ENCODE peak calls at places on chromosome 18, in nine cellular contexts. A is mucosa of descending colon; M is CD8-positive, alpha-beta T cell; X is Peyer's patch; T is BE2C; B is colonic mucosa; K is IMR-90; C is breast epithelium; Z is H1. O is an unnamed sample.

GRCh38 chr18:35479911-35480586 is 17.7 kb downstream of the INO80C start:
- DNase-seq in A (peak; percentile 59), M (no peak), X (no peak), T (no peak), B (peak; percentile 66), K (no peak), C (no peak), Z (no peak), O (no peak)

GRCh38 chr18:38551881-38552280 is 986.3 kb upstream of the CELF4 start:
- DNase-seq in A (no peak), M (no peak), X (no peak), T (no peak), B (no peak), K (no peak), C (no peak), Z (no peak), O (no peak)

GRCh38 chr18:21490745-21491144 is 109.8 kb downstream of the ESCO1 start:
- DNase-seq in A (no peak), M (no peak), X (no peak), T (no peak), B (no peak), K (peak; percentile 7), C (no peak), Z (no peak), O (no peak)

GRCh38 chr18:12973562-12974213 is 17.5 kb upstream of the CEP192 start:
- DNase-seq in A (no peak), M (no peak), X (no peak), T (no peak), B (no peak), K (no peak), C (no peak), Z (no peak), O (no peak)

GRCh38 chr18:47953471-47953931 is 23.0 kb upstream of the SMAD2 start:
- DNase-seq in A (no peak), M (no peak), X (peak; percentile 64), T (peak; percentile 53), B (peak; percentile 19), K (no peak), C (no peak), Z (no peak), O (no peak)

GRCh38 chr18:55401275-55401620 is 186.7 kb downstream of the TCF4 start:
- DNase-seq in A (no peak), M (no peak), X (no peak), T (no peak), B (no peak), K (peak; percentile 26), C (no peak), Z (no peak), O (no peak)

GRCh38 chr18:36167692-36168218 is 19.5 kb upstream of the MOCOS start:
- DNase-seq in A (no peak), M (no peak), X (no peak), T (no peak), B (no peak), K (no peak), C (no peak), Z (no peak), O (no peak)

GRCh38 chr18:79056827-79057367 is 12.3 kb upstream of the ATP9B start:
- DNase-seq in A (no peak), M (no peak), X (no peak), T (no peak), B (no peak), K (no peak), C (no peak), Z (no peak), O (no peak)

GRCh38 chr18:66439207-66439606 is 164.7 kb downstream of the CDH19 start:
- DNase-seq in A (no peak), M (no peak), X (no peak), T (no peak), B (no peak), K (no peak), C (no peak), Z (no peak), O (no peak)

GRCh38 chr18:33844232-33844631 is 266.2 kb downstream of the ASXL3 start:
- DNase-seq in A (no peak), M (no peak), X (no peak), T (no peak), B (no peak), K (no peak), C (no peak), Z (no peak), O (no peak)

GRCh38 chr18:62017618-62018017 is 124.8 kb upstream of the RNF152 start:
- DNase-seq in A (no peak), M (no peak), X (peak; percentile 48), T (no peak), B (no peak), K (no peak), C (no peak), Z (no peak), O (no peak)

GRCh38 chr18:52716926-52717325 is 376.9 kb downstream of the DCC start:
- DNase-seq in A (peak; percentile 61), M (no peak), X (peak; percentile 53), T (peak; percentile 4), B (peak; percentile 54), K (peak; percentile 5), C (no peak), Z (no peak), O (no peak)

GRCh38 chr18:63505566-63506335 is 29.0 kb downstream of the SERPINB5 start:
- DNase-seq in A (no peak), M (no peak), X (peak; percentile 70), T (peak; percentile 16), B (peak; percentile 54), K (peak; percentile 4), C (no peak), Z (peak; percentile 81), O (no peak)

GRCh38 chr18:67142604-67143003 is 373.9 kb downstream of the DSEL start:
- DNase-seq in A (no peak), M (no peak), X (no peak), T (no peak), B (no peak), K (no peak), C (no peak), Z (no peak), O (no peak)

GRCh38 chr18:5582054-5582453 is 38.3 kb upstream of the EPB41L3 start:
- DNase-seq in A (no peak), M (no peak), X (no peak), T (no peak), B (no peak), K (peak; percentile 68), C (no peak), Z (no peak), O (no peak)

GRCh38 chr18:76977681-76978234 is 154.8 kb downstream of the MBP start:
- DNase-seq in A (no peak), M (no peak), X (no peak), T (no peak), B (peak; percentile 23), K (peak; percentile 30), C (no peak), Z (peak; percentile 32), O (peak; percentile 44)

GRCh38 chr18:7517852-7518251 is 49.3 kb upstream of the PTPRM start:
- DNase-seq in A (no peak), M (no peak), X (no peak), T (no peak), B (no peak), K (no peak), C (no peak), Z (no peak), O (no peak)

GRCh38 chr18:14104906-14105748 is 27.1 kb downstream of the ZNF519 start:
- DNase-seq in A (no peak), M (no peak), X (no peak), T (no peak), B (no peak), K (no peak), C (no peak), Z (no peak), O (no peak)

GRCh38 chr18:75375341-75375740 is 52.2 kb downstream of the SMIM21 start:
- DNase-seq in A (no peak), M (no peak), X (no peak), T (no peak), B (no peak), K (no peak), C (no peak), Z (no peak), O (no peak)
- TF ChIP-seq CTCF in A (no peak), M (no peak), X (no peak), T (no peak), B (no peak), K (no peak), C (no peak), Z (no peak), O (no peak)

GRCh38 chr18:3014501-3015202 is 1.7 kb upstream of the LPIN2 start:
- DNase-seq in A (no peak), M (no peak), X (no peak), T (no peak), B (no peak), K (no peak), C (no peak), Z (no peak), O (no peak)
- H3K4me1 ChIP-seq in A (peaks cover 4% of the 10 kb centered on the region), M (peaks cover 55% of the 10 kb centered on the region), X (no peaks in the 10 kb centered on the region), T (no peaks in the 10 kb centered on the region), B (no peaks in the 10 kb centered on the region), K (peaks cover 20% of the 10 kb centered on the region), C (peaks cover 6% of the 10 kb centered on the region), Z (peaks cover 3% of the 10 kb centered on the region), O (peaks cover 45% of the 10 kb centered on the region)

GRCh38 chr18:45847119-45847518 is 21.6 kb downstream of the SIGLEC15 start:
- DNase-seq in A (no peak), M (no peak), X (no peak), T (no peak), B (no peak), K (no peak), C (no peak), Z (no peak), O (no peak)

GRCh38 chr18:45845410-45845809 is 19.9 kb downstream of the SIGLEC15 start:
- DNase-seq in A (no peak), M (no peak), X (no peak), T (no peak), B (no peak), K (no peak), C (no peak), Z (no peak), O (no peak)

GRCh38 chr18:45841765-45842442 is 16.4 kb downstream of the SIGLEC15 start:
- DNase-seq in A (no peak), M (no peak), X (no peak), T (no peak), B (no peak), K (no peak), C (no peak), Z (no peak), O (no peak)

GRCh38 chr18:45843019-45843418 is 17.5 kb downstream of the SIGLEC15 start:
- DNase-seq in A (no peak), M (no peak), X (no peak), T (no peak), B (no peak), K (no peak), C (no peak), Z (no peak), O (no peak)

GRCh38 chr18:45844938-45845337 is 19.5 kb downstream of the SIGLEC15 start:
- DNase-seq in A (no peak), M (no peak), X (no peak), T (no peak), B (no peak), K (no peak), C (no peak), Z (no peak), O (no peak)
- TF ChIP-seq CTCF in A (no peak), M (no peak), X (no peak), T (no peak), B (no peak), K (no peak), C (no peak), Z (no peak), O (no peak)

DNA sequence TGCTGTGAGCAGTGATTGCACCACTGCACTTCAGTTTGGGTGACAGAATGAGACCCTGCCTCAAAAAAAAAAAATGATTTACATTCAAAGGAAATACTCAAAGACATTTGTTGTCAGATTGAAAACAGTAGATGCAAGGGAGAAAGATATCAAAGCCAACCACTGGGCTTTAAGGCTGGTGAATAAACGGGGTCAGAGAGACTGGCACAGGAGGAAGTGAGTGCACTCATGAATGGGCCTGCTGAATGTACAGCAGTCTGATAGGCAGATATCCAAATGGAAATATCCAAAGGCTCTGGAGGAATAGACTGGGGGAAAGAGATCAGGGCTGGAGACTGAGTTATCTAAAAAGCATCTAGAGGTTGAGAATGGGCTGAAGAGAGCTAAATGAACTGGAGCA is 10.9 kb downstream of the RNF125 start:
- DNase-seq in A (no peak), M (no peak), X (no peak), T (no peak), B (no peak), K (no peak), C (no peak), Z (no peak), O (no peak)
- H3K4me1 ChIP-seq in A (no peaks in the 10 kb centered on the region), M (peaks cover 69% of the 10 kb centered on the region), X (no peaks in the 10 kb centered on the region), T (no peaks in the 10 kb centered on the region), B (no peaks in the 10 kb centered on the region), K (no peaks in the 10 kb centered on the region), C (no peaks in the 10 kb centered on the region), Z (no peaks in the 10 kb centered on the region), O (no peaks in the 10 kb centered on the region)